ENCODE peak calls at places on chromosomes 4 and X, in six cellular contexts. Q is fibroblast of villous mesenchyme, T is fibroblast of mammary gland, U is tibial nerve, M is HFF-Myc, E is astrocyte of the cerebellum. X is an unnamed sample.

GRCh38 chrX:119181491-119181890 is 53.9 kb upstream of the KIAA1210 start:
- DNase-seq in Q (no peak), T (peak), U (no peak), M (no peak), E (no peak), X (no peak)

GRCh38 chr4:98430708-98431403 is 169.7 kb downstream of the RAP1GDS1 start:
- DNase-seq in Q (peak), T (peak), U (no peak), M (peak), E (peak), X (peak)

GRCh38 chr4:163565228-163566040 is 70.9 kb downstream of the TMA16 start:
- DNase-seq in Q (no peak), T (no peak), U (no peak), M (no peak), E (no peak), X (no peak)

GRCh38 chr4:78533854-78534253 is 17.7 kb upstream of the ANXA3 start:
- DNase-seq in Q (no peak), T (no peak), U (no peak), M (no peak), E (no peak), X (no peak)

GRCh38 chr4:139764686-139765085 is 99.1 kb downstream of the MGST2 start:
- DNase-seq in Q (no peak), T (no peak), U (no peak), M (no peak), E (no peak), X (no peak)

GRCh38 chr4:40897557-40898203 is 147.9 kb downstream of the NSUN7 start:
- DNase-seq in Q (peak), T (peak), U (no peak), M (peak), E (no peak), X (peak)

GRCh38 chr4:17111959-17112659 is 213.7 kb upstream of the LDB2 start:
- DNase-seq in Q (no peak), T (peak), U (no peak), M (no peak), E (no peak), X (no peak)

GRCh38 chr4:95361696-95361965 is 187.1 kb downstream of the UNC5C start:
- DNase-seq in Q (no peak), T (no peak), U (no peak), M (no peak), E (no peak), X (no peak)

GRCh38 chr4:107701565-107701964 is 18.5 kb downstream of the PAPSS1 start:
- DNase-seq in Q (peak), T (no peak), U (no peak), M (no peak), E (no peak), X (no peak)

DNA sequence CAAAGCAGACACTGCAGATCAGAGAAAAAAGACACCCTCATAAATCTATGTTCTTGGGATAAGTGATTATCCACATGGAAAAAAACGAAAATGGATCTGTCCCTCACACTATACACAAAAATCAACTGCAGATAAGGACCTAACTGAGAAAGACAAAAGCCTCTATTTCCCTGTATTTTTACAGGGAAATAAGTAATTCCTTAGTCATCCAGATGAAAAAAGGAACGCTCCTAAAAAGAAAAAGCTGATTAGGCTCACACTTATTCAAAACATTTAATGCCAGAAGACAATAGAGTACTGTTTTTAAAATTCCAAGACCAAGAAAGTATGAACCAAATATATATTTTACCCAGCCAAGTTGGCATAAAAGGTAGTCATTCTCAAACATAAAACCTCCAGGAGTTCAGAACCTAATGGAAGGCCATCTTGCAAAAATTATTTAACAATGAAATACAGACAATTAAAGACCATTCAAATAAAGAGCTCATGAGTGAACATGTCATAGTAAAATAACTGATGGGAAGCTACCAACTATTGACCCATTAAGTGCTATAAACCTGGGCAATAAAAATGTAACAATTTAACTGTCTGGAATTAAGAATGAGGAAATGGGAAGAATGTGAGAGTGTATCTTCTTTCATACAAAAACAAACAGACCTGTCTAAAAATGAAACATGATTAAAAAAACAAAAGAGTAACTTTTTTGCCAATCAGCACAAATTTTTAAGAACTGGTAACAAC is 20.4 kb downstream of the PAPSS1 start:
- DNase-seq in Q (no peak), T (no peak), U (no peak), M (no peak), E (no peak), X (peak)
- TF ChIP-seq CTCF in Q (no peak), T (no peak), U (no peak), M (no peak), E (no peak), X (no peak)

DNA sequence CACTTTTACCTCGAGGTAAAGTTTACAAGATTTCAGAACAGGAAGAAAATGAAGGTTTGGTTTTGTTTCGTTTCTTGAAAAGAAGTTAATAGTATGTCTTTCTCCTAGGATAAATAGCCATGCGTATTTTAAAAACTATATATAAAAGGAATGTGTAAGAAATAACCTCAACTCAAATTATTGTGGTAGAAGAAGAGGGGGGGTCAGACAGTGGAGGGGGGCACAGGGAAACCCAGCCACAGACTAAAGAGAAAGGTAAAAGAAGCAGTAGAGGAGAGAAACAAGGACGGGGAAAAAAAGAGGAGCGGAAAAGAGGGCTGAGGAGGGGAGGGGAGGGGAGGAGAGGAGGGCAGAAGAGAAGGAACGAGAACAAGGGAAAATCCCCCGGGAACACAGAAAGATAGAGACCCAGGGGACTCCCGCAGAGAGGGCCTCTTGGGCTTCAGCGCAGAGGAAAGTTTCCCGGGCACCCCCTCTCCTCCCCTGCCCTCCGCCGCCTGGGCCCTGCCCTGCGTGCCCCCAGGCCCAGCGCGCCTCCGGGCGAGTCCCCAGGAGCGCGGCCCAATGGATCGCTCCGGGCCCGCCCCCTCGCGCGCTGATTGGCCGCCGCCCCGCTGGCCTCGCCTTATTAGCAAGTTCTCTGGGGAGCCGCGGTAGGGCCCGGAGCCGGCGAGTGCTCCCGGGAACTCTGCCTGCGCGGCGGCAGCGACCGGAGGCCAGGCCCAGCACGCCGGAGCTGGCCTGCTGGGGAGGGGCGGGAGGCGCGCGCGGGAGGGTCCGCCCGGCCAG is at the start of gene MSX1:
- DNase-seq in Q (peak), T (peak), U (peak), M (no peak), E (peak), X (peak)
- H3K4me3 ChIP-seq in Q (peak), T (peak), U (peak), M (peak), E (peak), X (peak)

GRCh38 chr4:128565565-128566186 is 243.8 kb upstream of the JADE1 start:
- DNase-seq in Q (peak), T (peak), U (no peak), M (no peak), E (no peak), X (no peak)
- TF ChIP-seq CTCF in Q (peak), T (peak), U (no peak), M (peak), E (peak), X (peak)

GRCh38 chr4:26022346-26022891 is 108.4 kb downstream of the SMIM20 start:
- DNase-seq in Q (peak), T (peak), U (no peak), M (no peak), E (peak), X (peak)
- H3K4me3 ChIP-seq in Q (no peak), T (peak), U (no peak), M (no peak), E (peak), X (no peak)

DNA sequence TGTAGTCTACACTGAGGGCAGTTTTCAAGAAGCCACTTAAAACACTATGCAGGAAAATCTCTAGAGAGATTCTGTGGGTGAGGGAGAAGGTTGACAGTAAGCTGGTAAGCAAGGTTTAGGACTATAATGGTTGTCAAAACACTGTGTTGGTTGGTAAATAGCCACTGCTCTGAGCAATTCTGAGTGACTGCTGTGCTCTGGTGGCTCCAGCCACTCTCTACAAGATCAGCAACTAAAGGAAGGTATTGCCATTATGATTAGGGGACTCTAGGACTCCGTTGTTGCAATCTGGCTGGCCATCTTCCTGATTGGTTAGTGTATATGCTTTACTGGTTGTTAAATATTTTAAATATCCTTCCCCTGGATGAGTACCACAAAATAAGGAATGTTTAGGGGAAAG is 5.5 kb upstream of the FAM47E start:
- DNase-seq in Q (no peak), T (no peak), U (no peak), M (no peak), E (no peak), X (no peak)
- TF ChIP-seq CTCF in Q (no peak), T (no peak), U (no peak), M (no peak), E (no peak), X (no peak)

GRCh38 chr4:186067757-186068385 is 1.1 kb upstream of the TLR3 start:
- DNase-seq in Q (peak), T (peak), U (peak), M (peak), E (peak), X (peak)
- H3K4me3 ChIP-seq in Q (peak), T (no peak), U (peak), M (no peak), E (no peak), X (peak)

GRCh38 chr4:56148428-56148827 is 199.7 kb downstream of the CEP135 start:
- DNase-seq in Q (peak), T (peak), U (no peak), M (no peak), E (no peak), X (no peak)

GRCh38 chr4:56147371-56147770 is 198.6 kb downstream of the CEP135 start:
- DNase-seq in Q (peak), T (peak), U (no peak), M (no peak), E (no peak), X (no peak)

GRCh38 chr4:56149601-56150000 is 200.9 kb downstream of the CEP135 start:
- DNase-seq in Q (peak), T (peak), U (no peak), M (no peak), E (no peak), X (peak)

GRCh38 chr4:56142088-56142487 is 193.3 kb downstream of the CEP135 start:
- DNase-seq in Q (no peak), T (no peak), U (no peak), M (no peak), E (no peak), X (no peak)

DNA sequence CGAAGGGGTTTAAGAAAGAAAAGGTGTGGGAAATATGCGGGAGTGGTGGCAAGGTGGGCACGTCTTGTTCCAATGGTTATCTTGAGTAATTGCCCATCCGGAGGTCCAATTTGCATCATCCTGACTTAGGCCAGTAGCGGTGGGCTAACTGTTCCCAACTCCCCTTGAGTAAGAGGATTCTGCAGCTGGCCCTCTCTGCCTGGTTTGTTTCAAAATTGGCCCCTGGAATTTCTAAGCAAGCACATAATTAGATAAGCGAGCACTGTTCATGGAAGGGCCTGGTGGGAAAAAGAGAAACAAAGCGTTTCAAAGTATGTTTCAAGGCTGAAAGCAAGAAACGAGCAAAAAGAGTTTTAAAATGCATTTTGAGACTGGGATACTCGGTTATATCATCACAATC is 198.2 kb downstream of the CEP135 start:
- DNase-seq in Q (no peak), T (no peak), U (no peak), M (no peak), E (no peak), X (no peak)
- TF ChIP-seq CTCF in Q (no peak), T (no peak), U (no peak), M (no peak), E (no peak), X (no peak)

X was measured in astrocyte of the spinal cord.